ENCODE peak calls at places on chromosomes 5 and 9, in five cellular contexts. Y, V, N, M and J are unnamed samples.

GRCh38 chr5:43572357-43572756 is 15.5 kb upstream of the PAIP1 start:
- DNase-seq in V (no peak), Y (no peak), N (no peak), M (no peak), J (no peak)

GRCh38 chr9:96492993-96493531 is 43.1 kb downstream of the HABP4 start:
- DNase-seq in V (no peak), M (no peak), N (no peak), Y (no peak), J (no peak)

GRCh38 chr9:111984075-111984802 is 87.6 kb downstream of the UGCG start:
- DNase-seq in M (no peak), N (no peak), Y (no peak), V (no peak), J (no peak)

GRCh38 chr9:85246566-85246965 is 495.2 kb downstream of the AGTPBP1 start:
- DNase-seq in Y (no peak), N (no peak), V (no peak), M (no peak), J (no peak)

GRCh38 chr9:136095028-136095494 is at the start of gene NACC2:
- DNase-seq in V (no peak), M (peak; percentile 86), N (no peak), Y (no peak), J (no peak)

GRCh38 chr5:109035470-109035869 is 287.8 kb downstream of the FER start:
- DNase-seq in V (no peak), Y (no peak), N (no peak), M (no peak), J (no peak)

GRCh38 chr9:126822873-126823272 is 18.0 kb downstream of the ZBTB43 start:
- DNase-seq in M (no peak), V (no peak), Y (no peak), N (no peak), J (no peak)

GRCh38 chr5:96331210-96331609 is 101.8 kb downstream of the PCSK1 start:
- DNase-seq in M (no peak), N (no peak), V (no peak), Y (no peak), J (no peak)

GRCh38 chr9:132026932-132027585 is 52.6 kb downstream of the MED27 start:
- DNase-seq in M (peak; percentile 99), V (no peak), Y (no peak), N (no peak), J (no peak)

GRCh38 chr9:99105152-99106043 is 485 bp downstream of the TGFBR1 start:
- DNase-seq in M (peak; percentile 92), V (no peak), N (peak; percentile 57), Y (peak; percentile 37), J (no peak)

GRCh38 chr5:73213566-73213998 is 40.6 kb downstream of the TMEM174 start:
- DNase-seq in N (no peak), V (no peak), Y (no peak), M (no peak), J (no peak)

GRCh38 chr5:174755103-174755502 is 30.7 kb downstream of the MSX2 start:
- DNase-seq in N (no peak), Y (no peak), M (no peak), V (no peak), J (no peak)

GRCh38 chr9:84339951-84340350 is 607 bp downstream of the SLC28A3 start:
- DNase-seq in Y (no peak), M (no peak), N (no peak), V (no peak), J (no peak)

GRCh38 chr5:122312670-122312988 is 592 bp downstream of the SNCAIP start:
- DNase-seq in N (no peak), Y (no peak), M (no peak), V (no peak), J (no peak)

GRCh38 chr9:95092321-95093072 is 225.0 kb downstream of the FANCC start:
- DNase-seq in M (peak; percentile 81), N (no peak), Y (no peak), V (no peak), J (no peak)

GRCh38 chr5:177472460-177473441 is 683 bp downstream of the DBN1 start:
- DNase-seq in M (no peak), Y (peak; percentile 61), N (no peak), V (no peak), J (no peak)

GRCh38 chr9:119283118-119283794 is 86.0 kb downstream of the BRINP1 start:
- DNase-seq in Y (no peak), N (no peak), V (no peak), M (peak; percentile 8), J (no peak)

GRCh38 chr5:88957000-88957399 is 74.0 kb upstream of the MEF2C start:
- DNase-seq in M (no peak), Y (no peak), V (no peak), N (no peak), J (no peak)

GRCh38 chr9:77085416-77085815 is 66.0 kb downstream of the FOXB2 start:
- DNase-seq in Y (no peak), N (no peak), V (no peak), M (peak; percentile 17), J (no peak)

GRCh38 chr9:121813811-121814210 is 162.4 kb downstream of the DAB2IP start:
- DNase-seq in Y (no peak), V (no peak), M (no peak), N (no peak), J (no peak)